ENCODE peak calls at places on chromosomes 3 and 15, in eight cellular contexts. C, F, X, R, O, N, I and Z are unnamed samples.

GRCh38 chr3:101635954-101636798 is 40.8 kb downstream of the ZBTB11 start:
- DNase-seq in R (peak), F (peak), I (peak), X (peak), N (peak), C (peak), O (peak), Z (peak)

GRCh38 chr15:59998256-59999063 is 5.7 kb upstream of the FOXB1 start:
- DNase-seq in R (no peak), C (no peak), X (no peak), F (no peak), O (no peak), N (no peak), I (no peak), Z (no peak)

GRCh38 chr3:51282931-51283330 is 102.2 kb upstream of the MANF start:
- DNase-seq in I (no peak), X (no peak), F (no peak), C (no peak), R (no peak), O (no peak), N (peak), Z (no peak)

GRCh38 chr3:141926929-141927328 is 50.5 kb downstream of the ATP1B3 start:
- DNase-seq in R (no peak), C (no peak), O (no peak), F (no peak), I (no peak), N (no peak), X (no peak), Z (no peak)

GRCh38 chr3:186871403-186871924 is 29.0 kb downstream of the ADIPOQ start:
- DNase-seq in C (no peak), N (no peak), O (no peak), I (no peak), F (no peak), X (no peak), R (no peak), Z (no peak)

GRCh38 chr3:64342940-64343691 is 117.8 kb upstream of the PRICKLE2 start:
- DNase-seq in C (no peak), I (no peak), R (no peak), O (no peak), N (peak), F (no peak), X (no peak), Z (no peak)

GRCh38 chr15:85584791-85585360 is 204.5 kb downstream of the AKAP13 start:
- DNase-seq in I (no peak), O (no peak), X (no peak), F (no peak), N (no peak), R (no peak), C (no peak), Z (no peak)

GRCh38 chr15:68206711-68207151 is 1.6 kb upstream of the CALML4 start:
- DNase-seq in X (no peak), O (no peak), C (no peak), N (no peak), R (no peak), I (no peak), F (no peak), Z (no peak)

GRCh38 chr3:67819447-67819846 is 165.0 kb upstream of the SUCLG2 start:
- DNase-seq in I (no peak), R (peak), N (no peak), F (no peak), X (no peak), C (no peak), O (no peak), Z (no peak)

GRCh38 chr3:50415813-50416212 is 56.5 kb upstream of the TMEM115 start:
- DNase-seq in N (no peak), I (no peak), F (no peak), X (no peak), O (no peak), C (no peak), R (no peak), Z (no peak)

GRCh38 chr3:16299746-16300145 is 34.7 kb downstream of the OXNAD1 start:
- DNase-seq in N (no peak), I (no peak), C (no peak), X (no peak), R (no peak), O (no peak), F (no peak), Z (no peak)